ENCODE peak calls at places on chromosome X, in six cellular contexts. V is IMR-90, W is A549, Z is K562, E is HepG2, F is GM12878. C is an unnamed sample.

GRCh38 chrX:67700607-67701006 is 156.8 kb downstream of the AR start:
- DNase-seq in V (no peak), W (no peak), Z (no peak), E (no peak), F (no peak), C (no peak)

GRCh38 chrX:19852014-19853005 is 35.1 kb downstream of the SH3KBP1 start:
- DNase-seq in V (peak), W (no peak), Z (no peak), E (peak), F (no peak), C (no peak)

GRCh38 chrX:69032601-69033000 is 132.7 kb downstream of the PJA1 start:
- DNase-seq in V (peak), W (no peak), Z (no peak), E (no peak), F (no peak), C (peak)

GRCh38 chrX:112587194-112587593 is 92.5 kb downstream of the LHFPL1 start:
- DNase-seq in V (no peak), W (no peak), Z (no peak), E (no peak), F (no peak), C (no peak)

GRCh38 chrX:30530591-30530990 is 47.0 kb downstream of the TASL start:
- DNase-seq in V (peak), W (no peak), Z (no peak), E (no peak), F (no peak), C (no peak)

GRCh38 chrX:128518508-128518907 is 466.3 kb upstream of the ACTRT1 start:
- DNase-seq in V (peak), W (no peak), Z (no peak), E (peak), F (no peak), C (peak)

GRCh38 chrX:13875572-13875971 is 58.7 kb upstream of the GPM6B start:
- DNase-seq in V (no peak), W (no peak), Z (no peak), E (no peak), F (no peak), C (no peak)

GRCh38 chrX:119521246-119521645 is 44.0 kb downstream of the STEEP1 start:
- DNase-seq in V (no peak), W (no peak), Z (no peak), E (no peak), F (no peak), C (no peak)

GRCh38 chrX:110450050-110450449 is 91.4 kb downstream of the RTL9 start:
- DNase-seq in V (peak), W (peak), Z (peak), E (peak), F (peak), C (peak)

GRCh38 chrX:3286196-3286920 is 60.1 kb downstream of the MXRA5 start:
- DNase-seq in V (peak), W (no peak), Z (no peak), E (no peak), F (no peak), C (no peak)

GRCh38 chrX:40152173-40152705 is 54.5 kb upstream of the BCOR start:
- DNase-seq in V (no peak), W (no peak), Z (peak), E (no peak), F (no peak), C (no peak)
- TF ChIP-seq BHLHE40 in V (no peak), W (no peak), Z (no peak), E (no peak), F (no peak), C (no peak)

GRCh38 chrX:55127692-55128091 is 38.9 kb downstream of the PAGE2 start:
- DNase-seq in V (no peak), W (no peak), Z (no peak), E (no peak), F (no peak), C (no peak)
- TF ChIP-seq BHLHE40 in V (no peak), W (no peak), Z (no peak), E (no peak), F (no peak), C (no peak)

DNA sequence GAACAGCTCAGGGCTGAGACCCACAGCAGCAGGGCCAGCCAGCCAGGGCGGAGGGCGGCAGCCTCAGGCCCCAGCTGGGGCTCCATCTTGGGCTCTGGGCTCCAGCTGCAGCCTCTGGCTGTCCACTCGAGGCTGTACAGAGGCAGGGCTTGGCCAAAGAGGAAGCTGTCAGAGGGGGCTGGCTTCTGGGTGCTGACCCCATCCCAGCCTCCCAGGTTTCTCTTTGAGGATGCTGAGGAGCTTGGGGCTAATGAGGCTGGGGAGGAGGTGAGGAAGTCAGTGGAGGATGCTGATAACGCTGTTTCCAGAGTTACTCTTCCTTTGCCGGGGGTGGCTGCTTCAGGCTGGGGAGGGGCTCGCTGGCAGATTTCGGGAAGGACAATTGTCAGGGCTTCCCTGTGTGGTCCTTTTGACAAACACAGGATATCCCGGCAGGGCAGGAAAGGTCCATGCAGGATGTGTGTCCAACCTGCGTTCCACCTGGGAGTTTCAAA is at the start of gene DIPK2B:
- DNase-seq in V (no peak), W (no peak), Z (no peak), E (no peak), F (no peak), C (no peak)
- TF ChIP-seq BHLHE40 in V (no peak), W (no peak), Z (no peak), E (no peak), F (no peak), C (no peak)

GRCh38 chrX:153646620-153647373 is at the start of gene DUSP9:
- DNase-seq in V (no peak), W (peak), Z (peak), E (peak), F (no peak), C (peak)
- TF ChIP-seq BHLHE40 in V (no peak), W (no peak), Z (no peak), E (peak), F (no peak), C (no peak)

DNA sequence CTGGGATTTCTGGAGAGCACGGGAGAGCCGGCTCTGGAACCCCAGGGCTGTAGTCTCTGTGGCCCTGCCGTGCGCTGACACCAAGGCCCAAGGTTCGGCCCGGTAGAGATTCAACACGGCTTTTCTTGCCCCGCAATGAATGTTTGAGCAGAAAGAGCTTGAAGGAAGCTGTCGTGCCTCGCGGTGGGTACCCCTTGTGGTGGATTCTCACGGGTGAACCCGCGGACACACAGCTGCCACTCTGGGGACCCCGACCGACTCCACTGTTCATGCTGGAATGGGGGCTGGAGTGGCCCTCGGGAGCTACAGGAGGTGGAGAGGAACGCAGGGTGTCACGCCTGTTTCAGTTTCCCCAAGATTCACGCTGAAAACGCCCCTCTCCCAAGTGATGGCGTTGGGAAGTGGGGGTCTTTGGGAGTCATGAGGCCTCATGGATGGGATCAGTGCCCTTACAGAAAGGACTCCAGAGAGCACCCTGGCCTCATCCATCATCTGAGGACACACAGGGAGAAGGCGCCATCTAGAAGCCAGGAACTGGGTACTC is 6.6 kb downstream of the SLC25A6 start:
- DNase-seq in V (no peak), W (no peak), Z (no peak), E (no peak), F (no peak), C (peak)
- TF ChIP-seq BHLHE40 in V (no peak), W (no peak), Z (no peak), E (no peak), F (no peak), C (no peak)